ENCODE peak calls at places on chromosomes 1 and 21, in four cellular contexts. F is mucosa of descending colon, I is fibroblast of the conjunctiva, C is AG09309. P is an unnamed sample.

GRCh38 chr1:212593696-212594335 is 14.7 kb upstream of the ATF3 start:
- DNase-seq in F (no peak), I (no peak), C (no peak), P (no peak)

GRCh38 chr1:60857851-60858250 is 224.5 kb upstream of the NFIA start:
- DNase-seq in F (no peak), I (no peak), C (no peak), P (no peak)

GRCh38 chr1:183910780-183911179 is 105.9 kb downstream of the RGL1 start:
- DNase-seq in F (no peak), I (no peak), C (no peak), P (no peak)

GRCh38 chr1:58885998-58886397 is 102.2 kb upstream of the JUN start:
- DNase-seq in F (no peak), I (peak; percentile 52), C (no peak), P (peak; percentile 60)

GRCh38 chr21:38839683-38840286 is 34.1 kb downstream of the ETS2 start:
- DNase-seq in F (no peak), I (peak; percentile 93), C (peak; percentile 68), P (no peak)

GRCh38 chr1:228394571-228395394 is 11.9 kb downstream of the TRIM11 start:
- DNase-seq in F (peak; percentile 48), I (no peak), C (no peak), P (no peak)

GRCh38 chr1:155320661-155321576 is at the start of gene RUSC1:
- DNase-seq in F (peak; percentile 90), I (peak; percentile 43), C (no peak), P (peak; percentile 75)

GRCh38 chr1:84913025-84913892 is 20.3 kb upstream of the LPAR3 start:
- DNase-seq in F (no peak), I (no peak), C (peak; percentile 53), P (no peak)

GRCh38 chr1:76782777-76783176 is 84.5 kb upstream of the ST6GALNAC5 start:
- DNase-seq in F (no peak), I (peak; percentile 14), C (peak; percentile 46), P (no peak)

GRCh38 chr1:2886631-2887030 is 85.1 kb upstream of the TTC34 start:
- DNase-seq in F (no peak), I (no peak), C (no peak), P (no peak)

GRCh38 chr1:29762635-29763034 is 526.3 kb downstream of the PTPRU start:
- DNase-seq in F (no peak), I (no peak), C (no peak), P (no peak)

GRCh38 chr1:248811514-248812490 is 13.9 kb downstream of the SH3BP5L start:
- DNase-seq in F (no peak), I (no peak), C (no peak), P (no peak)

GRCh38 chr21:25360593-25360992 is 246.7 kb downstream of the MRPL39 start:
- DNase-seq in F (no peak), I (no peak), C (no peak), P (no peak)

GRCh38 chr1:153789478-153790148 is 14.4 kb downstream of the SLC27A3 start:
- DNase-seq in F (peak; percentile 50), I (no peak), C (no peak), P (no peak)

GRCh38 chr1:64186138-64186897 is 17.1 kb upstream of the UBE2U start:
- DNase-seq in F (no peak), I (no peak), C (no peak), P (peak; percentile 94)

GRCh38 chr1:19374402-19374801 is 62.3 kb downstream of the SLC66A1 start:
- DNase-seq in F (no peak), I (no peak), C (no peak), P (no peak)

GRCh38 chr1:237527761-237528160 is 363.0 kb downstream of the ZP4 start:
- DNase-seq in F (no peak), I (no peak), C (no peak), P (no peak)

GRCh38 chr21:31137951-31138350 is 99.7 kb upstream of the KRTAP19-8 start:
- DNase-seq in F (no peak), I (no peak), C (no peak), P (no peak)

GRCh38 chr1:213666113-213666512 is 321.7 kb upstream of the PROX1 start:
- DNase-seq in F (no peak), I (no peak), C (no peak), P (no peak)

GRCh38 chr1:6517435-6517851 is 26.0 kb upstream of the PLEKHG5 start:
- DNase-seq in F (peak; percentile 14), I (no peak), C (no peak), P (no peak)

GRCh38 chr1:218711884-218712674 is 366.9 kb downstream of the TGFB2 start:
- DNase-seq in F (no peak), I (peak; percentile 63), C (no peak), P (no peak)

GRCh38 chr1:78408830-78409229 is 81.9 kb upstream of the PTGFR start:
- DNase-seq in F (no peak), I (peak; percentile 63), C (peak; percentile 48), P (no peak)

GRCh38 chr1:213724640-213725536 is 262.9 kb upstream of the PROX1 start:
- DNase-seq in F (no peak), I (peak; percentile 4), C (peak; percentile 1), P (no peak)

GRCh38 chr1:165847486-165847885 is 20.1 kb downstream of the UCK2 start:
- DNase-seq in F (no peak), I (no peak), C (no peak), P (no peak)

GRCh38 chr1:56190975-56191768 is 388.2 kb downstream of the PLPP3 start:
- DNase-seq in F (no peak), I (peak; percentile 74), C (peak; percentile 89), P (no peak)

GRCh38 chr1:152440635-152441471 is 26.8 kb upstream of the CRNN start:
- DNase-seq in F (no peak), I (peak; percentile 45), C (no peak), P (peak; percentile 73)

GRCh38 chr1:66265796-66266195 is 268.2 kb upstream of the SGIP1 start:
- DNase-seq in F (no peak), I (no peak), C (no peak), P (no peak)

GRCh38 chr1:241451981-241452380 is 67.6 kb downstream of the FH start:
- DNase-seq in F (no peak), I (no peak), C (no peak), P (no peak)

GRCh38 chr1:65264197-65264929 is 45.0 kb upstream of the DNAJC6 start:
- DNase-seq in F (no peak), I (peak; percentile 17), C (no peak), P (no peak)

GRCh38 chr1:24415910-24416665 is 486 bp downstream of the NIPAL3 start:
- DNase-seq in F (peak; percentile 59), I (no peak), C (no peak), P (no peak)

GRCh38 chr1:210144736-210145135 is 87.9 kb upstream of the SERTAD4 start:
- DNase-seq in F (no peak), I (no peak), C (no peak), P (no peak)

P was measured in stomach.